ENCODE peak calls at places on chromosomes 3 and 15, in eight cellular contexts. B, Q, L, Z, W, D, N and Y are unnamed samples.

GRCh38 chr3:146375214-146375613 is 94.1 kb downstream of the PLSCR2 start:
- DNase-seq in B (no peak), Q (peak), L (no peak), Z (no peak), W (no peak), D (no peak), N (no peak), Y (no peak)

GRCh38 chr3:124263168-124263567 is 271.2 kb upstream of the ROPN1 start:
- DNase-seq in B (no peak), Q (peak), L (no peak), Z (peak), W (peak), D (no peak), N (no peak), Y (no peak)

GRCh38 chr3:171126478-171127214 is 100.1 kb upstream of the SLC2A2 start:
- DNase-seq in B (no peak), Q (no peak), L (no peak), Z (no peak), W (no peak), D (no peak), N (no peak), Y (no peak)

GRCh38 chr3:193737191-193737751 is 144.3 kb downstream of the OPA1 start:
- DNase-seq in B (no peak), Q (no peak), L (no peak), Z (no peak), W (no peak), D (no peak), N (no peak), Y (no peak)

GRCh38 chr3:136250862-136251460 is 821 bp downstream of the PCCB start:
- DNase-seq in B (no peak), Q (peak), L (peak), Z (peak), W (peak), D (peak), N (peak), Y (no peak)

GRCh38 chr3:186298876-186299275 is 63.2 kb downstream of the DGKG start:
- DNase-seq in B (no peak), Q (peak), L (no peak), Z (no peak), W (peak), D (no peak), N (peak), Y (no peak)

GRCh38 chr3:178419078-178419477 is 117.2 kb upstream of the KCNMB2 start:
- DNase-seq in B (no peak), Q (no peak), L (peak), Z (no peak), W (peak), D (peak), N (no peak), Y (no peak)

GRCh38 chr15:55696221-55696620 is 46.7 kb downstream of the PRTG start:
- DNase-seq in B (no peak), Q (no peak), L (no peak), Z (no peak), W (no peak), D (no peak), N (no peak), Y (no peak)